ENCODE peak calls at places on chromosome 15, in six cellular contexts. G is neuronal stem cell, S is IMR-90, I is H9, J is mesenchymal stem cell, D is H1. W is an unnamed sample.

GRCh38 chr15:62392411-62392810 is 227.3 kb upstream of the C2CD4B start:
- DNase-seq in G (peak; percentile 11), I (peak; percentile 50), J (peak; percentile 56), D (no peak), S (peak; percentile 53), W (no peak)

GRCh38 chr15:77577350-77577749 is 55.4 kb downstream of the LINGO1 start:
- DNase-seq in D (no peak), I (no peak), J (no peak), G (no peak), S (no peak), W (no peak)

GRCh38 chr15:49696441-49696840 is 75.6 kb downstream of the DTWD1 start:
- DNase-seq in D (no peak), J (peak; percentile 54), G (no peak), S (peak; percentile 80), I (no peak), W (peak; percentile 45)

GRCh38 chr15:57395292-57395691 is 19.0 kb downstream of the CGNL1 start:
- DNase-seq in S (peak; percentile 68), J (peak; percentile 65), I (no peak), G (no peak), D (no peak), W (peak; percentile 8)

GRCh38 chr15:77631790-77632551 is 741 bp downstream of the LINGO1 start:
- DNase-seq in I (peak; percentile 68), S (no peak), D (peak; percentile 77), G (no peak), J (no peak), W (no peak)

GRCh38 chr15:101808201-101808600 is 3.8 kb upstream of the OR4F15 start:
- DNase-seq in D (no peak), I (no peak), S (peak; percentile 78), J (peak; percentile 58), G (no peak), W (no peak)

GRCh38 chr15:39833515-39833981 is 50.9 kb upstream of the FSIP1 start:
- DNase-seq in S (peak; percentile 78), G (no peak), J (no peak), D (no peak), I (no peak), W (peak; percentile 7)

GRCh38 chr15:70748281-70748747 is 15.0 kb downstream of the UACA start:
- DNase-seq in D (no peak), S (peak; percentile 39), J (no peak), I (no peak), G (no peak), W (no peak)

GRCh38 chr15:33309602-33310276 is 1.0 kb upstream of the RYR3 start:
- DNase-seq in S (no peak), D (peak; percentile 49), I (peak; percentile 72), J (no peak), G (peak; percentile 38), W (no peak)

GRCh38 chr15:45118996-45119395 is 4.9 kb downstream of the DUOXA2 start:
- DNase-seq in J (no peak), I (no peak), G (no peak), S (no peak), D (no peak), W (no peak)

GRCh38 chr15:83516935-83517334 is 69.8 kb downstream of the SH3GL3 start:
- DNase-seq in I (no peak), S (peak; percentile 13), D (no peak), G (no peak), J (peak; percentile 31), W (no peak)

GRCh38 chr15:32844118-32844711 is 126.4 kb downstream of the GREM1 start:
- DNase-seq in J (peak; percentile 55), S (peak; percentile 70), G (no peak), D (no peak), I (no peak), W (no peak)

GRCh38 chr15:40443255-40443654 is 2.5 kb downstream of the BAHD1 start:
- DNase-seq in S (no peak), J (no peak), D (no peak), G (no peak), I (no peak), W (no peak)

GRCh38 chr15:96333194-96334016 is 2.9 kb downstream of the NR2F2 start:
- DNase-seq in G (peak; percentile 26), D (peak; percentile 80), S (no peak), I (peak; percentile 68), J (peak; percentile 46), W (no peak)

GRCh38 chr15:81337713-81338157 is 13.8 kb upstream of the STARD5 start:
- DNase-seq in D (no peak), S (no peak), I (no peak), G (no peak), J (no peak), W (peak; percentile 94)

GRCh38 chr15:39429898-39430357 is 151.0 kb upstream of the THBS1 start:
- DNase-seq in J (peak; percentile 71), I (no peak), D (no peak), G (no peak), S (peak; percentile 95), W (no peak)

GRCh38 chr15:81330351-81331085 is 6.6 kb upstream of the STARD5 start:
- DNase-seq in S (no peak), J (no peak), G (no peak), D (no peak), I (no peak), W (no peak)

GRCh38 chr15:79881254-79881653 is 15.6 kb downstream of the MTHFS start:
- DNase-seq in J (no peak), I (no peak), G (no peak), S (no peak), D (no peak), W (no peak)
- H3K18ac ChIP-seq in J (no peak overlapping the region), I (no peak overlapping the region), G (no peak overlapping the region), S (no peak overlapping the region), D (no peak overlapping the region), W (no peak overlapping the region)

DNA sequence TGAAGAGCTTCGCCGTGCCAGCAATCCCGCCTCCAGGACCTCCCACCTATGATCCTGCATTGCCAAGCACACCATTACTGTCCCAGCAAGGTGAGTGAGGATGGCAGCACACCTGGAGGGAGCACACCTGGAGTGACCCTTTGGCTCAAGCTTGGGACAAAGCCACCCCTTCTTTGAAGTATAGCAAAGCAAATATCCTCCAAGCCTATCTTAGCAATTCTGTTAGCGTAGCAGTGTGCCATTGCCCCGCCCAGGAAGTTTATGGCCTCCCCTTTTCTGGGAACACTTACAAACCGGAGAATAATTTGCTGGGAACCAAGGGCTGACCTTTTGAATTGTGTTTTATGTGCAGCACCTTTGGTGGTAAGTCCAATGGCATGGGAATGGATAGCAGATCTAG is 70.2 kb downstream of the HCN4 start:
- DNase-seq in D (no peak), J (no peak), S (no peak), G (no peak), I (no peak), W (no peak)
- H3K4me1 ChIP-seq in D (no peaks in the 10 kb centered on the region), J (no peaks in the 10 kb centered on the region), S (peaks cover 6% of the 10 kb centered on the region), G (no peaks in the 10 kb centered on the region), I (no peaks in the 10 kb centered on the region), W (peaks cover 12% of the 10 kb centered on the region)

GRCh38 chr15:64148168-64148567 is 3.4 kb upstream of the SNX22 start:
- DNase-seq in I (no peak), S (no peak), G (no peak), J (no peak), D (no peak), W (peak; percentile 15)
- H4K91ac ChIP-seq in I (no peak overlapping the region), S (no peak overlapping the region), G (no peak overlapping the region), J (no peak overlapping the region), D (no peak overlapping the region), W (no peak overlapping the region)

GRCh38 chr15:60916674-60917468 is 312.2 kb downstream of the RORA start:
- DNase-seq in D (peak; percentile 87), G (peak; percentile 78), I (peak; percentile 87), J (peak; percentile 81), S (peak; percentile 85), W (peak; percentile 55)
- H3K18ac ChIP-seq in D (no peak overlapping the region), G (no peak overlapping the region), I (no peak overlapping the region), J (no peak overlapping the region), S (no peak overlapping the region), W (no peak overlapping the region)

DNA sequence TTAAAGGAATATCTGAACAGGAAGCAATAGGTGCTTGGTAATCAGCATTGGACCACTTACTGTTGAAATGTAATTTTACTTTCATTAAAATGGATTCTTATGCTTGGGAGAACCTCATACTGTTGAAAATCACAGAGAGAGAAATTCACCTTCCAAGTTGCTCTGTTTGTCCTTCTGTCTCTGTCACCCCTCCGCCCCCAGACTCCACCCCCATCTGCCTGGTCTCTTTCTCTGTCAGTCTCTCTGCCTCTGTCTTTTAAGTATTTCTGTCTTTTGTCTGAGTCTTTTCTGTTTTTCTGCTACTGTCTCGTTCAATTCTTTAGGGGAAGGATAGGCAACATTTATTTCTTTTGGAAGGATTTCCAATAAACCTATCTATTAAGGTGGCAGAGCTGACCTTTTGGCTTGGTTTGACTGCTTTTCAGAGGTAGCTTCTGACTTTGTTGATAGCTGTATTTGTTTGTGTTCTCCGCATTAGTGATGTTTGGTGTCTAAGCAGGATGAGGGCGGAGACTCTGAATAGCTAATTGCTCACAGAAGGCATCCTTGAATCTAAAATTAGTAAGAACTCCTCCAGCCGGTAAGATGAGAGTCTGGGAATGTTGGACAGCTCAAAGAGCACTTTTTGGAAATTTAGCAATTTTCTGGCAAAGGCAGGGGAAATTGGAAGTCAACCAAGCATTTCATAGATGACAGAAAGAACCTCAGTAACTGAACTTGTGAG is 174.2 kb downstream of the KLHL25 start:
- DNase-seq in J (peak; percentile 79), D (no peak), G (no peak), S (peak; percentile 73), I (no peak), W (no peak)
- H3K4me1 ChIP-seq in J (peaks cover 7% of the 10 kb centered on the region), D (peaks cover 8% of the 10 kb centered on the region), G (peaks cover 22% of the 10 kb centered on the region), S (peaks cover 28% of the 10 kb centered on the region), I (peaks cover 14% of the 10 kb centered on the region), W (peaks cover 4% of the 10 kb centered on the region)

DNA sequence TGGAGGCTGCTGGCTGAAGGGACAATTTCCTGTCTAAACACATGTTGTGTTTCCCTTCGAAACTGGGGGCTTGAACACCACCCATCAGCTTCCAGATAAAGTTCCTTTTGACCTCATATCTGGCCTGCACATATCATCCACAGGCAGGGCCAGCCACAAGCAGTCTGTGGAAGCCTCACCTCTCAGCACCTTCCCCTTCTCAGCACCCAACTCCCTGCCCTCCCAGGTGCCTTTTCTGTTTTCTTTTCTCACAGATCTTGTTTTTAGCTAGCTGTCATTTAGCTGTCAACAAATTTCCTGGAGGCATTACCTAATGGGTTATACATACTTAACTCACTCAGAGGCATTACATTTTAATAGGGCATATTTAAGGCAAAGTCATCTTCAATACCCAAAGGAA is 93.9 kb downstream of the SEMA6D start:
- DNase-seq in D (no peak), J (no peak), S (no peak), I (no peak), G (no peak), W (no peak)
- H4K91ac ChIP-seq in D (no peak overlapping the region), J (no peak overlapping the region), S (no peak overlapping the region), I (no peak overlapping the region), G (no peak overlapping the region), W (no peak overlapping the region)

DNA sequence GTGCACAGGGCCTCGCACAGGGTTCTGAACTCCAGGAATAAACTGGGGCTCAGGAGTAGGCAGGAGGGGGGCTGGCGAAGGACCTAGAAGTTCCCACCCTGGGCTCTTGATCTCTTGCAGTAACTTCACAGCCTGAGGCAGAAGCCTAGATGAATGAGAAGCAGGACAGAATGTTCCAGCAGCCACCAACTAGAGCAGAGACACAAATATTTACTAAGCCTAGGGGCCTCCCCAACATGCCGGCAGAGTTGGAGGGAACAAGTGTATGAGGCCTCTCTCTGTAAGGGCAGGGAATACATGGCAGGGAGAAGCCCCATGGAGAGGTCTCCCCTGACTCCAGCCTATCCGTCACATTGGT is 25.3 kb upstream of the C15orf39 start:
- DNase-seq in S (no peak), G (no peak), D (no peak), I (no peak), J (peak; percentile 54), W (no peak)
- H3K18ac ChIP-seq in S (no peak overlapping the region), G (no peak overlapping the region), D (no peak overlapping the region), I (no peak overlapping the region), J (peak overlapping the region; percentile 34), W (no peak overlapping the region)

W was measured in trophoblast cell.